ENCODE peak calls at places on chromosome 10, in seven cellular contexts. R is fibroblast of lung, T is sigmoid colon, F is spleen, J is lower lobe of right lung, M is neural progenitor cell, P is HepG2. U is an unnamed sample.
A peak's percentile ranks its signal among the peaks of the same experiment; 100 is the strongest.

GRCh38 chr10:95315509-95315908 is 24.7 kb upstream of the PDLIM1 start:
- DNase-seq in R (no peak), T (no peak), F (no peak), J (no peak), M (peak; percentile 23), P (no peak), U (no peak)

GRCh38 chr10:47261121-47261520 is 38.9 kb upstream of the GDF10 start:
- DNase-seq in R (no peak), T (no peak), F (peak; percentile 80), J (no peak), M (no peak), P (no peak), U (no peak)

GRCh38 chr10:30386801-30387588 is 37.9 kb upstream of the MTPAP start:
- DNase-seq in R (peak; percentile 65), T (no peak), F (no peak), J (no peak), M (no peak), P (no peak), U (no peak)

GRCh38 chr10:67788028-67788886 is 49.7 kb downstream of the DNAJC12 start:
- DNase-seq in R (peak; percentile 9), T (no peak), F (peak; percentile 88), J (peak; percentile 68), M (peak; percentile 78), P (peak; percentile 42), U (peak; percentile 80)

GRCh38 chr10:5603091-5603847 is 63.1 kb downstream of the ASB13 start:
- DNase-seq in R (no peak), T (no peak), F (no peak), J (peak; percentile 12), M (no peak), P (no peak), U (no peak)

GRCh38 chr10:103879409-103879808 is 24.0 kb upstream of the SH3PXD2A start:
- DNase-seq in R (no peak), T (no peak), F (no peak), J (no peak), M (no peak), P (no peak), U (no peak)

GRCh38 chr10:61078542-61078941 is 134.6 kb upstream of the RHOBTB1 start:
- DNase-seq in R (peak; percentile 13), T (no peak), F (no peak), J (no peak), M (no peak), P (no peak), U (no peak)

GRCh38 chr10:79562135-79562756 is 2.0 kb upstream of the SFTPA2 start:
- DNase-seq in R (peak; percentile 44), T (no peak), F (peak; percentile 89), J (peak; percentile 77), M (peak; percentile 83), P (peak; percentile 36), U (peak; percentile 90)

GRCh38 chr10:36280396-36280795 is 638.3 kb upstream of the FZD8 start:
- DNase-seq in R (peak; percentile 43), T (no peak), F (no peak), J (no peak), M (no peak), P (no peak), U (no peak)

GRCh38 chr10:31011017-31011659 is 20.5 kb downstream of the ZNF438 start:
- DNase-seq in R (no peak), T (no peak), F (no peak), J (no peak), M (peak; percentile 39), P (peak; percentile 5), U (no peak)

GRCh38 chr10:30709700-30710358 is 80.3 kb upstream of the LYZL2 start:
- DNase-seq in R (no peak), T (no peak), F (no peak), J (no peak), M (no peak), P (no peak), U (no peak)

GRCh38 chr10:43845121-43845520 is 196.4 kb upstream of the ZNF32 start:
- DNase-seq in R (no peak), T (no peak), F (no peak), J (no peak), M (no peak), P (no peak), U (no peak)

GRCh38 chr10:133461841-133462240 is 8.1 kb downstream of the SCART1 start:
- DNase-seq in R (no peak), T (no peak), F (no peak), J (no peak), M (no peak), P (no peak), U (no peak)

GRCh38 chr10:110032801-110033723 is 25.3 kb downstream of the ADD3 start:
- DNase-seq in R (no peak), T (no peak), F (no peak), J (no peak), M (no peak), P (no peak), U (no peak)

GRCh38 chr10:132438091-132439024 is 41.4 kb downstream of the PWWP2B start:
- DNase-seq in R (no peak), T (no peak), F (peak; percentile 81), J (no peak), M (no peak), P (no peak), U (no peak)

GRCh38 chr10:76973515-76974289 is 663.9 kb downstream of the KCNMA1 start:
- DNase-seq in R (peak; percentile 31), T (peak; percentile 77), F (no peak), J (no peak), M (no peak), P (no peak), U (no peak)

GRCh38 chr10:114855776-114856543 is 34.4 kb downstream of the FHIP2A start:
- DNase-seq in R (peak; percentile 68), T (no peak), F (no peak), J (no peak), M (no peak), P (no peak), U (no peak)

GRCh38 chr10:27197980-27198645 is 42.5 kb downstream of the ACBD5 start:
- DNase-seq in R (no peak), T (no peak), F (no peak), J (no peak), M (no peak), P (no peak), U (no peak)

GRCh38 chr10:1154531-1154930 is 98.3 kb downstream of the WDR37 start:
- DNase-seq in R (no peak), T (peak; percentile 29), F (peak; percentile 44), J (no peak), M (no peak), P (no peak), U (no peak)

GRCh38 chr10:361203-362135 is 226.2 kb downstream of the ZMYND11 start:
- DNase-seq in R (no peak), T (peak; percentile 57), F (peak; percentile 43), J (no peak), M (peak; percentile 21), P (no peak), U (no peak)

GRCh38 chr10:101122270-101123084 is 8.6 kb upstream of the TLX1 start:
- DNase-seq in R (no peak), T (no peak), F (peak; percentile 51), J (no peak), M (no peak), P (no peak), U (no peak)

GRCh38 chr10:47453435-47454293 is 30.3 kb downstream of the ANXA8 start:
- DNase-seq in R (no peak), T (no peak), F (peak; percentile 73), J (peak; percentile 27), M (no peak), P (no peak), U (peak; percentile 46)

GRCh38 chr10:599767-600166 is 89.7 kb downstream of the DIP2C start:
- DNase-seq in R (no peak), T (no peak), F (no peak), J (no peak), M (no peak), P (no peak), U (peak; percentile 40)

DNA sequence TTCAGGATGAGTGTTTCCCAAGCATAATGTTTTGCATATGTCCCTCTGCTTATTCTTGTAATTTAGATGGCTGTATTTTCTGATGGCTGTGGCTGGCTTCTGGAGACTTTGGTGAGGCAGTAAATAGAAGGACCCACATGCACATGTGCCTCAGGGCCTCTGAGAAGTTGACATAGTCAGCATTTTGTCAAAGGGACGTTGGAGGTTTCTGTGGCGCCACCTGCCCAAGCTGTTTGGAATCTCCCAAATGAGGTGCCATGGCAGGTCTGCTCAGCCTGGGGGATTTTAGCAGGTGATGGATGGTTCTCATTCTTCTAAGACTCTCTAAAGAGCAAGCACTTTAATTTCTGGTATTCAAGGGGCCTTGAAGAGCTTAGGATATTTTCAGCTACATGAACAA is 29.8 kb downstream of the C10orf120 start:
- DNase-seq in R (no peak), T (no peak), F (no peak), J (no peak), M (peak; percentile 28), P (no peak), U (no peak)
- H3K27me3 ChIP-seq in R (no peaks in the 10 kb centered on the region), T (no peaks in the 10 kb centered on the region), F (no peaks in the 10 kb centered on the region), J (no peaks in the 10 kb centered on the region), M (no peaks in the 10 kb centered on the region), P (peaks cover 31% of the 10 kb centered on the region), U (no peaks in the 10 kb centered on the region)

GRCh38 chr10:69883256-69883655 is 81.5 kb downstream of the COL13A1 start:
- DNase-seq in R (no peak), T (no peak), F (no peak), J (no peak), M (no peak), P (peak; percentile 47), U (no peak)
- TF ChIP-seq CTCF in R (no peak), T (no peak), F (no peak), J (no peak), M (peak; percentile 25), P (peak; percentile 61), U (peak; percentile 18)

DNA sequence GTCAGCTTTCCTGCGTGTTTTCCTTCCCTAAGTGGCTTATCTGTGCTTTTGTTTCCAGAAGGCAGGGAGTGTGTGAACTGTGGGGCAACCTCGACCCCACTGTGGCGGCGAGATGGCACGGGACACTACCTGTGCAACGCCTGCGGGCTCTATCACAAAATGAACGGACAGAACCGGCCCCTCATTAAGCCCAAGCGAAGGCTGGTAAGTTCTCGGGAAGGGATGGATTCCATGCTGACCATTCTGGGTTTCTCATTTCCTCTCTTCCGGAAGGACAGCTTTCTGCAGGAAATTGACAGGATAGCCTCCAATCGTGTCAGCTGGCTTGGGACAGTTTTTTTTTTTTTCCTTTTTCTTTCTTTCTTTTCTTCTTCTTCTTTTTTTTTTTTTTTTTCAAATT is 9.4 kb downstream of the GATA3 start:
- DNase-seq in R (no peak), T (no peak), F (no peak), J (no peak), M (no peak), P (no peak), U (no peak)
- H3K27me3 ChIP-seq in R (peaks cover 29% of the 10 kb centered on the region), T (peaks cover 31% of the 10 kb centered on the region), F (peaks cover 30% of the 10 kb centered on the region), J (peaks cover 40% of the 10 kb centered on the region), M (peaks cover 84% of the 10 kb centered on the region), P (peaks cover 68% of the 10 kb centered on the region), U (peaks cover 38% of the 10 kb centered on the region)

DNA sequence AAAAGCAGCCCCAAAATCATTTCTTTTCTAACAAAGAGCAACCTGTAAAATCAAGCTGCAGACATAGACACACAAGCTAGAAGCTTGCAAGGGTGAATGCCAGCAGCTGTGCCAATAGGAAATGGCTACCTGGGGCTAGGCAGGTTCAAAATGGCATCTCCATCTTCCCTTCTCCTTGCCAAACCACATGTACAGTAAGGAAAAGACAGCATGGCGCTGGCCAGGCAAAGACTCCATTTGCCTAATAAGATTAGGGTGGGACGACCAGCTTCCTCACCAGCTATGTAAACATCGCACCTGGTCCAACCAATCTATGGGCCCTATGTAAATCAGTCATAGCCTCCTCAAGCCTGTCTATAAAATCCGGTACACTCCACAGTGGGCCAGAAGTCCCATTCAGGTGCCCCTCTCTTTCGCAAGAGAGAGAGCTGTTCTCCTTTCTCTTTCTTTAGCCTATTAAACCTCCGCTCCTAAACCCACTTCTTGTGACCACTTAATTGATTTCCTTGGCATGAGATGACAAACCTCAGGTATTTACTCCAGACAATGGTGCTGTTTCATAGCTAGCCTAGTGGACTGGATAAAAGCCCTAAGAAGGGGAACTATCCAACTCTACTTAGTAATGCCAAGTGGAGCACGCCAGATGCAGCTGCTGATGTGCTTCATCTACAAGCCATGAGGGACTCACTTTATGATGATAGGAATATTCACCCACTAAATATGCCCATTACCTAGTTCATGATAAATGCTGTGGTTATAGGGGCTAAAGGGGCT is 44.1 kb downstream of the HTR7 start:
- DNase-seq in R (peak; percentile 84), T (no peak), F (no peak), J (no peak), M (no peak), P (no peak), U (no peak)
- TF ChIP-seq CTCF in R (no peak), T (no peak), F (no peak), J (no peak), M (no peak), P (no peak), U (no peak)